ENCODE peak calls at places on chromosomes 13 and 19, in seven cellular contexts. One of them, this sample, is unnamed.

GRCh38 chr19:49059056-49059455 is 1.5 kb upstream of the CGB7 start:
- DNase-seq in A549: no peak
- DNase-seq in upper lobe of left lung: no peak
- DNase-seq in tibial nerve: no peak
- DNase-seq in uterus: no peak
- DNase-seq in heart left ventricle: no peak
- DNase-seq in Peyer's patch: no peak
- DNase-seq in this sample: no peak

GRCh38 chr19:45333609-45334303 is 6.8 kb upstream of the KLC3 start:
- DNase-seq in A549: no peak
- DNase-seq in upper lobe of left lung: no peak
- DNase-seq in tibial nerve: no peak
- DNase-seq in uterus: no peak
- DNase-seq in heart left ventricle: no peak
- DNase-seq in Peyer's patch: no peak
- DNase-seq in this sample: no peak

GRCh38 chr19:52464798-52465470 is 11.6 kb downstream of the ZNF578 start:
- DNase-seq in A549: peak
- DNase-seq in upper lobe of left lung: no peak
- DNase-seq in tibial nerve: no peak
- DNase-seq in uterus: no peak
- DNase-seq in heart left ventricle: no peak
- DNase-seq in Peyer's patch: no peak
- DNase-seq in this sample: no peak

GRCh38 chr13:110334256-110334655 is 27.2 kb downstream of the COL4A2 start:
- DNase-seq in A549: no peak
- DNase-seq in upper lobe of left lung: no peak
- DNase-seq in tibial nerve: no peak
- DNase-seq in uterus: no peak
- DNase-seq in heart left ventricle: no peak
- DNase-seq in Peyer's patch: peak
- DNase-seq in this sample: no peak

GRCh38 chr13:74575729-74576125 is 441.5 kb upstream of the KLF12 start:
- DNase-seq in A549: peak
- DNase-seq in upper lobe of left lung: peak
- DNase-seq in tibial nerve: peak
- DNase-seq in uterus: peak
- DNase-seq in heart left ventricle: peak
- DNase-seq in Peyer's patch: peak
- DNase-seq in this sample: no peak

GRCh38 chr19:2534374-2535050 is 58.6 kb downstream of the GADD45B start:
- DNase-seq in A549: no peak
- DNase-seq in upper lobe of left lung: no peak
- DNase-seq in tibial nerve: no peak
- DNase-seq in uterus: no peak
- DNase-seq in heart left ventricle: no peak
- DNase-seq in Peyer's patch: no peak
- DNase-seq in this sample: no peak

GRCh38 chr19:28705008-28705407 is 507.9 kb downstream of the UQCRFS1 start:
- DNase-seq in A549: peak
- DNase-seq in upper lobe of left lung: no peak
- DNase-seq in tibial nerve: no peak
- DNase-seq in uterus: no peak
- DNase-seq in heart left ventricle: no peak
- DNase-seq in Peyer's patch: no peak
- DNase-seq in this sample: no peak

GRCh38 chr13:94345374-94346195 is 133.9 kb downstream of the DCT start:
- DNase-seq in A549: peak
- DNase-seq in upper lobe of left lung: no peak
- DNase-seq in tibial nerve: no peak
- DNase-seq in uterus: no peak
- DNase-seq in heart left ventricle: no peak
- DNase-seq in Peyer's patch: no peak
- DNase-seq in this sample: no peak

GRCh38 chr13:59962343-59962742 is 201.4 kb downstream of the DIAPH3 start:
- DNase-seq in A549: no peak
- DNase-seq in upper lobe of left lung: no peak
- DNase-seq in tibial nerve: no peak
- DNase-seq in uterus: no peak
- DNase-seq in heart left ventricle: no peak
- DNase-seq in Peyer's patch: no peak
- DNase-seq in this sample: no peak

GRCh38 chr19:19053508-19054314 is 10.1 kb upstream of the SLC25A42 start:
- DNase-seq in A549: peak
- DNase-seq in upper lobe of left lung: peak
- DNase-seq in tibial nerve: no peak
- DNase-seq in uterus: peak
- DNase-seq in heart left ventricle: peak
- DNase-seq in Peyer's patch: peak
- DNase-seq in this sample: no peak

GRCh38 chr13:20559659-20560356 is 7.1 kb upstream of the IFT88 start:
- DNase-seq in A549: no peak
- DNase-seq in upper lobe of left lung: no peak
- DNase-seq in tibial nerve: no peak
- DNase-seq in uterus: no peak
- DNase-seq in heart left ventricle: no peak
- DNase-seq in Peyer's patch: no peak
- DNase-seq in this sample: peak

GRCh38 chr13:31594056-31594455 is 145.3 kb upstream of the RXFP2 start:
- DNase-seq in A549: no peak
- DNase-seq in upper lobe of left lung: no peak
- DNase-seq in tibial nerve: no peak
- DNase-seq in uterus: no peak
- DNase-seq in heart left ventricle: no peak
- DNase-seq in Peyer's patch: no peak
- DNase-seq in this sample: peak

GRCh38 chr19:48683349-48683748 is 10.5 kb upstream of the NTN5 start:
- DNase-seq in A549: no peak
- DNase-seq in upper lobe of left lung: peak
- DNase-seq in tibial nerve: no peak
- DNase-seq in uterus: peak
- DNase-seq in heart left ventricle: peak
- DNase-seq in Peyer's patch: no peak
- DNase-seq in this sample: no peak

GRCh38 chr13:106376411-106377112 is 158.9 kb downstream of the EFNB2 start:
- DNase-seq in A549: peak
- DNase-seq in upper lobe of left lung: peak
- DNase-seq in tibial nerve: no peak
- DNase-seq in uterus: peak
- DNase-seq in heart left ventricle: no peak
- DNase-seq in Peyer's patch: no peak
- DNase-seq in this sample: no peak

GRCh38 chr13:66673401-66673800 is 556.7 kb downstream of the PCDH9 start:
- DNase-seq in A549: peak
- DNase-seq in upper lobe of left lung: no peak
- DNase-seq in tibial nerve: no peak
- DNase-seq in uterus: no peak
- DNase-seq in heart left ventricle: no peak
- DNase-seq in Peyer's patch: no peak
- DNase-seq in this sample: no peak

GRCh38 chr19:5459360-5459759 is 4.1 kb downstream of the ZNRF4 start:
- DNase-seq in A549: no peak
- DNase-seq in upper lobe of left lung: no peak
- DNase-seq in tibial nerve: no peak
- DNase-seq in uterus: no peak
- DNase-seq in heart left ventricle: no peak
- DNase-seq in Peyer's patch: no peak
- DNase-seq in this sample: no peak

GRCh38 chr19:18203408-18203862 is 407 bp downstream of the RAB3A start:
- DNase-seq in A549: no peak
- DNase-seq in upper lobe of left lung: peak
- DNase-seq in tibial nerve: peak
- DNase-seq in uterus: no peak
- DNase-seq in heart left ventricle: no peak
- DNase-seq in Peyer's patch: peak
- DNase-seq in this sample: no peak

GRCh38 chr19:11699931-11700794 is 38.6 kb downstream of the ZNF823 start:
- DNase-seq in A549: peak
- DNase-seq in upper lobe of left lung: no peak
- DNase-seq in tibial nerve: no peak
- DNase-seq in uterus: no peak
- DNase-seq in heart left ventricle: no peak
- DNase-seq in Peyer's patch: no peak
- DNase-seq in this sample: no peak

GRCh38 chr13:44735806-44736205 is 159.7 kb upstream of the TSC22D1 start:
- DNase-seq in A549: no peak
- DNase-seq in upper lobe of left lung: no peak
- DNase-seq in tibial nerve: no peak
- DNase-seq in uterus: no peak
- DNase-seq in heart left ventricle: no peak
- DNase-seq in Peyer's patch: no peak
- DNase-seq in this sample: no peak

GRCh38 chr19:19548915-19549537 is 11.0 kb downstream of the CILP2 start:
- DNase-seq in A549: no peak
- DNase-seq in upper lobe of left lung: no peak
- DNase-seq in tibial nerve: no peak
- DNase-seq in uterus: no peak
- DNase-seq in heart left ventricle: no peak
- DNase-seq in Peyer's patch: no peak
- DNase-seq in this sample: no peak

GRCh38 chr13:97385854-97386253 is 48.1 kb upstream of the RAP2A start:
- DNase-seq in A549: no peak
- DNase-seq in upper lobe of left lung: no peak
- DNase-seq in tibial nerve: no peak
- DNase-seq in uterus: no peak
- DNase-seq in heart left ventricle: no peak
- DNase-seq in Peyer's patch: no peak
- DNase-seq in this sample: no peak

GRCh38 chr13:98504029-98504351 is 72.9 kb downstream of the STK24 start:
- DNase-seq in A549: no peak
- DNase-seq in upper lobe of left lung: no peak
- DNase-seq in tibial nerve: no peak
- DNase-seq in uterus: no peak
- DNase-seq in heart left ventricle: no peak
- DNase-seq in Peyer's patch: no peak
- DNase-seq in this sample: no peak

GRCh38 chr19:34926361-34926684 is 380 bp upstream of the ZNF30 start:
- DNase-seq in A549: no peak
- DNase-seq in upper lobe of left lung: no peak
- DNase-seq in tibial nerve: no peak
- DNase-seq in uterus: no peak
- DNase-seq in heart left ventricle: no peak
- DNase-seq in Peyer's patch: no peak
- DNase-seq in this sample: no peak

GRCh38 chr19:34932494-34932893 is 5.8 kb downstream of the ZNF30 start:
- DNase-seq in A549: no peak
- DNase-seq in upper lobe of left lung: no peak
- DNase-seq in tibial nerve: no peak
- DNase-seq in uterus: no peak
- DNase-seq in heart left ventricle: no peak
- DNase-seq in Peyer's patch: no peak
- DNase-seq in this sample: no peak

GRCh38 chr19:34925278-34925855 is 1.3 kb upstream of the ZNF30 start:
- DNase-seq in A549: no peak
- DNase-seq in upper lobe of left lung: no peak
- DNase-seq in tibial nerve: no peak
- DNase-seq in uterus: no peak
- DNase-seq in heart left ventricle: no peak
- DNase-seq in Peyer's patch: no peak
- DNase-seq in this sample: no peak

GRCh38 chr19:34926685-34927375 is at the start of gene ZNF30:
- DNase-seq in A549: peak
- DNase-seq in upper lobe of left lung: peak
- DNase-seq in tibial nerve: peak
- DNase-seq in uterus: peak
- DNase-seq in heart left ventricle: peak
- DNase-seq in Peyer's patch: peak
- DNase-seq in this sample: peak
- TF ChIP-seq POLR2A in A549: peak
- TF ChIP-seq POLR2A in upper lobe of left lung: peak
- TF ChIP-seq POLR2A in tibial nerve: no peak
- TF ChIP-seq POLR2A in uterus: no peak
- TF ChIP-seq POLR2A in heart left ventricle: no peak
- TF ChIP-seq POLR2A in Peyer's patch: no peak
- TF ChIP-seq POLR2A in this sample: no peak

DNA sequence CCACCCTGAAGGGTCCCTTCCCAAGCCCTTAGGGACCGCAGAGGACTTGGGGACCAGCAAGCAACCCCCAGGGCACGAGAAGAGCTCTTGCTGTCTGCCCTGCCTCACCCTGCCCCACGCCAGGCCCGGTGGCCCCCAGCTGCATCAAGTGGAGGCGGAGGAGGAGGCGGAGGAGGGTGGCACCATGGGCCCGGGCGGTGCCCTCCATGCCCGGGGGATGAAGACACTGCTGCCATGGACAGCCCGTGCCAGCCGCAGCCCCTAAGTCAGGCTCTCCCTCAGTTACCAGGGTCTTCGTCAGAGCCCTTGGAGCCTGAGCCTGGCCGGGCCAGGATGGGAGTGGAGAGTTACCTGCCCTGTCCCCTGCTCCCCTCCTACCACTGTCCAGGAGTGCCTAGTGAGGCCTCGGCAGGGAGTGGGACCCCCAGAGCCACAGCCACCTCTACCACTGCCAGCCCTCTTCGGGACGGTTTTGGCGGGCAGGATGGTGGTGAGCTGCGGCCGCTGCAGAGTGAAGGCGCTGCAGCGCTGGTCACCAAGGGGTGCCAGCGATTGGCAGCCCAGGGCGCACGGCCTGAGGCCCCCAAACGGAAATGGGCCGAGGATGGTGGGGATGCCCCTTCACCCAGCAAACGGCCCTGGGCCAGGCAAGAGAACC is 1.5 kb downstream of the EGLN2 start:
- DNase-seq in A549: no peak
- DNase-seq in upper lobe of left lung: no peak
- DNase-seq in tibial nerve: no peak
- DNase-seq in uterus: no peak
- DNase-seq in heart left ventricle: peak
- DNase-seq in Peyer's patch: no peak
- DNase-seq in this sample: no peak
- H3K27ac ChIP-seq in A549: peak
- H3K27ac ChIP-seq in upper lobe of left lung: peak
- H3K27ac ChIP-seq in tibial nerve: peak
- H3K27ac ChIP-seq in uterus: peak
- H3K27ac ChIP-seq in heart left ventricle: peak
- H3K27ac ChIP-seq in Peyer's patch: peak
- H3K27ac ChIP-seq in this sample: peak

DNA sequence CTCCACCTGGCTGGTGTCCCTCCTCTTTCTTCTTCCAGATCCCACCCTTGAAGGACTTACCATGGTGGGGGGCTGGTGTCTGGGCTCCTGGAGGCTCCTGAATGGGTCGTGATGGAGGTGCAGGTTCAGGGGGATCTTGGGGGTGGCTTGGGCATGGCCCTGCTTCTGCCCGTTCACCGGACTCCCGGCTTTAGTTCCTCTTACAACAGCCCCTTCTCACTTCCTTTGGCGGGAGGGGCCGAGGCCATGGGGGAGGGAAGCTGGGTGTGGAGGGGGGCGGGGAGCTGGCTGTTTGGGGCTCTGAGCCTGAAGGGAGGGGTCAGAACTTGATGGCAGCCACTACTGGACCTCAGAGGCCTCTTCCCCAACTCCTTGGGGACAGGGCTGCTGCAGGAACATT is at the start of gene MYO1F:
- DNase-seq in A549: no peak
- DNase-seq in upper lobe of left lung: peak
- DNase-seq in tibial nerve: no peak
- DNase-seq in uterus: no peak
- DNase-seq in heart left ventricle: peak
- DNase-seq in Peyer's patch: peak
- DNase-seq in this sample: no peak
- TF ChIP-seq POLR2A in A549: no peak
- TF ChIP-seq POLR2A in upper lobe of left lung: no peak
- TF ChIP-seq POLR2A in tibial nerve: no peak
- TF ChIP-seq POLR2A in uterus: no peak
- TF ChIP-seq POLR2A in heart left ventricle: no peak
- TF ChIP-seq POLR2A in Peyer's patch: no peak
- TF ChIP-seq POLR2A in this sample: no peak

GRCh38 chr19:3631053-3631861 is 4.7 kb upstream of the CACTIN start:
- DNase-seq in A549: no peak
- DNase-seq in upper lobe of left lung: no peak
- DNase-seq in tibial nerve: no peak
- DNase-seq in uterus: no peak
- DNase-seq in heart left ventricle: no peak
- DNase-seq in Peyer's patch: no peak
- DNase-seq in this sample: no peak
- H3K27ac ChIP-seq in A549: no peak
- H3K27ac ChIP-seq in upper lobe of left lung: no peak
- H3K27ac ChIP-seq in tibial nerve: no peak
- H3K27ac ChIP-seq in uterus: no peak
- H3K27ac ChIP-seq in heart left ventricle: no peak
- H3K27ac ChIP-seq in Peyer's patch: no peak
- H3K27ac ChIP-seq in this sample: no peak

This sample was measured in esophagus muscularis mucosa.